ENCODE peak calls at places on chromosomes 12 and 14, in eight cellular contexts. K, H, Z, E, Y, P, B and I are unnamed samples.
A peak's percentile ranks its signal among the peaks of the same experiment; 100 is the strongest.

GRCh38 chr12:67681145-67681778 is 32.7 kb downstream of the DYRK2 start:
- DNase-seq in E (peak; percentile 98), Z (peak; percentile 84), P (peak; percentile 95), B (no peak), H (no peak), K (no peak), Y (peak; percentile 93), I (peak; percentile 90)

GRCh38 chr12:91819132-91819447 is 326.6 kb downstream of the BTG1 start:
- DNase-seq in K (no peak), P (peak; percentile 3), H (no peak), E (no peak), Z (no peak), B (no peak), Y (peak; percentile 38), I (peak; percentile 30)

GRCh38 chr12:71170456-71170855 is 12.7 kb upstream of the TSPAN8 start:
- DNase-seq in P (no peak), H (no peak), Z (no peak), E (no peak), K (no peak), Y (no peak), B (no peak), I (no peak)

GRCh38 chr14:54002653-54003052 is 46.0 kb upstream of the BMP4 start:
- DNase-seq in B (no peak), K (no peak), P (peak; percentile 32), E (peak; percentile 55), Y (peak; percentile 88), Z (no peak), H (no peak), I (no peak)

GRCh38 chr12:92571169-92571568 is 131.6 kb upstream of the PLEKHG7 start:
- DNase-seq in B (no peak), H (no peak), E (no peak), K (no peak), P (no peak), Y (no peak), Z (no peak), I (no peak)

GRCh38 chr12:131831021-131831571 is 2.9 kb downstream of the MMP17 start:
- DNase-seq in H (no peak), B (no peak), P (peak; percentile 14), K (no peak), Y (peak; percentile 66), Z (peak; percentile 51), E (peak; percentile 13), I (peak; percentile 33)

GRCh38 chr14:66109426-66109825 is 376.7 kb upstream of the CCDC196 start:
- DNase-seq in K (no peak), B (no peak), H (no peak), Z (no peak), E (no peak), Y (no peak), P (no peak), I (no peak)

GRCh38 chr12:65946821-65947220 is 122.5 kb downstream of the HMGA2 start:
- DNase-seq in E (no peak), K (no peak), H (no peak), B (no peak), Z (no peak), Y (no peak), P (no peak), I (no peak)

GRCh38 chr14:94636744-94637412 is 24.7 kb downstream of the SERPINA3 start:
- DNase-seq in K (no peak), E (peak; percentile 4), P (peak; percentile 18), Z (no peak), H (no peak), Y (peak; percentile 17), B (no peak), I (peak; percentile 24)

GRCh38 chr14:74296037-74296467 is 6.7 kb downstream of the ABCD4 start:
- DNase-seq in Y (no peak), E (no peak), Z (no peak), K (no peak), P (no peak), H (no peak), B (no peak), I (no peak)

GRCh38 chr14:67574156-67574555 is 25.9 kb downstream of the PIGH start:
- DNase-seq in Y (no peak), Z (no peak), H (no peak), B (no peak), K (no peak), E (no peak), P (no peak), I (no peak)

GRCh38 chr12:114501474-114501807 is 95.5 kb upstream of the TBX5 start:
- DNase-seq in Z (no peak), K (no peak), H (no peak), B (no peak), Y (no peak), E (no peak), P (no peak), I (no peak)

GRCh38 chr12:104699489-104700194 is 242.9 kb downstream of the CHST11 start:
- DNase-seq in Y (peak; percentile 38), E (peak; percentile 71), B (no peak), H (no peak), Z (no peak), P (peak; percentile 31), K (no peak), I (no peak)

GRCh38 chr14:68491793-68492192 is 301.1 kb downstream of the ZFP36L1 start:
- DNase-seq in K (no peak), Z (no peak), Y (no peak), P (no peak), B (no peak), H (no peak), E (no peak), I (no peak)

GRCh38 chr14:33931439-33931838 is 19.4 kb downstream of the EGLN3 start:
- DNase-seq in Y (no peak), B (no peak), Z (no peak), E (no peak), H (no peak), K (no peak), P (no peak), I (no peak)

GRCh38 chr12:108852674-108853073 is 4.7 kb downstream of the SSH1 start:
- DNase-seq in Y (no peak), K (no peak), H (no peak), P (peak; percentile 77), B (no peak), Z (no peak), E (peak; percentile 70), I (no peak)

GRCh38 chr12:132375747-132376463 is 46.5 kb upstream of the GALNT9 start:
- DNase-seq in Y (no peak), E (no peak), P (no peak), Z (no peak), K (no peak), H (no peak), B (no peak), I (no peak)

GRCh38 chr14:26403760-26404159 is 194.1 kb downstream of the NOVA1 start:
- DNase-seq in Z (no peak), Y (peak; percentile 42), B (no peak), H (no peak), K (no peak), E (no peak), P (no peak), I (no peak)

GRCh38 chr14:102510616-102511520 is 1.3 kb upstream of the ANKRD9 start:
- DNase-seq in Z (peak; percentile 42), E (no peak), Y (no peak), P (no peak), H (no peak), K (no peak), B (peak; percentile 60), I (no peak)

GRCh38 chr12:47554046-47554653 is 151.7 kb downstream of the RPAP3 start:
- DNase-seq in Z (no peak), B (no peak), Y (no peak), H (no peak), E (no peak), P (no peak), K (no peak), I (no peak)

GRCh38 chr14:72745546-72745945 is 148.4 kb downstream of the DPF3 start:
- DNase-seq in Y (peak; percentile 94), Z (peak; percentile 98), P (peak; percentile 62), K (no peak), E (peak; percentile 95), H (no peak), B (no peak), I (peak; percentile 77)

GRCh38 chr12:113846275-113846674 is 119.8 kb downstream of the RBM19 start:
- DNase-seq in H (no peak), Z (no peak), B (no peak), Y (peak; percentile 31), E (no peak), K (no peak), P (no peak), I (no peak)